ENCODE peak calls at places on chromosome 3, in six cellular contexts. A is central memory CD4-positive, alpha-beta T cell; W is anterior cingulate cortex; M is AML-193; O is cardiac muscle cell; Y is SK-MEL-5. U is an unnamed sample.

GRCh38 chr3:70606018-70606417 is 293.6 kb upstream of the MDFIC2 start:
- DNase-seq in A (no peak), Y (no peak), W (no peak), O (no peak), M (no peak), U (no peak)

GRCh38 chr3:144394052-144394451 is 422.4 kb downstream of the DIPK2A start:
- DNase-seq in W (no peak), O (no peak), A (no peak), M (no peak), Y (no peak), U (no peak)

GRCh38 chr3:127182848-127183714 is 9.8 kb upstream of the PRR23E start:
- DNase-seq in W (no peak), A (no peak), O (no peak), M (no peak), Y (no peak), U (peak; percentile 81)

GRCh38 chr3:134312873-134313838 is 61.1 kb downstream of the AMOTL2 start:
- DNase-seq in Y (no peak), W (no peak), A (no peak), M (no peak), O (peak; percentile 86), U (peak; percentile 97)

GRCh38 chr3:140292684-140293083 is 357.7 kb downstream of the CLSTN2 start:
- DNase-seq in M (no peak), O (no peak), W (no peak), A (no peak), Y (peak; percentile 48), U (no peak)

GRCh38 chr3:44330444-44330843 is 8.1 kb upstream of the TCAIM start:
- DNase-seq in W (no peak), A (no peak), O (no peak), Y (no peak), M (peak; percentile 5), U (no peak)

GRCh38 chr3:126957776-126958637 is 24.9 kb upstream of the PLXNA1 start:
- DNase-seq in W (no peak), O (no peak), Y (no peak), A (no peak), M (no peak), U (no peak)

GRCh38 chr3:8069471-8069870 is 432.2 kb upstream of the LMCD1 start:
- DNase-seq in O (no peak), Y (no peak), A (no peak), M (no peak), W (no peak), U (no peak)

GRCh38 chr3:106048946-106049481 is 180.2 kb upstream of the CBLB start:
- DNase-seq in A (no peak), O (no peak), M (no peak), Y (no peak), W (no peak), U (no peak)

GRCh38 chr3:12155833-12156232 is 2.9 kb downstream of the TIMP4 start:
- DNase-seq in O (peak; percentile 50), Y (peak; percentile 74), W (no peak), M (no peak), A (no peak), U (no peak)

GRCh38 chr3:55370272-55370671 is 116.8 kb downstream of the WNT5A start:
- DNase-seq in W (no peak), A (no peak), M (no peak), O (no peak), Y (no peak), U (no peak)

GRCh38 chr3:97889814-97890213 is 68.0 kb downstream of the CRYBG3 start:
- DNase-seq in O (no peak), W (no peak), M (no peak), Y (no peak), A (no peak), U (no peak)

GRCh38 chr3:44584646-44585501 is at the start of gene ZNF660:
- DNase-seq in M (peak; percentile 91), A (no peak), W (peak; percentile 74), Y (no peak), O (peak; percentile 97), U (peak; percentile 96)

GRCh38 chr3:184710870-184711365 is 946 bp downstream of the MAGEF1 start:
- DNase-seq in W (no peak), O (no peak), Y (no peak), A (no peak), M (no peak), U (no peak)

GRCh38 chr3:64824281-64824980 is 136.6 kb upstream of the ADAMTS9 start:
- DNase-seq in A (no peak), Y (no peak), O (no peak), W (no peak), M (no peak), U (no peak)

GRCh38 chr3:61571516-61572336 is 10.4 kb downstream of the PTPRG start:
- DNase-seq in Y (no peak), A (no peak), O (no peak), M (no peak), W (no peak), U (no peak)